ENCODE peak calls at places on chromosome 21, in seven cellular contexts. One of them, this sample, is unnamed.

GRCh38 chr21:33019885-33020557 is 5.7 kb upstream of the OLIG2 start:
- DNase-seq in NCI-H510A: no peak
- DNase-seq in IMR-90: no peak
- DNase-seq in HEK293T: no peak
- DNase-seq in stimulated activated CD8-positive, alpha-beta memory T cell treated with anti-CD3 and anti-CD28 coated beads, Interleukin-2, amount 100 ng/mL, for 1 hour: no peak
- DNase-seq in RPMI7951: no peak
- DNase-seq in NCI-H1092 treated with DMSO at 0.1 percent for 48 hours: no peak
- DNase-seq in this sample: no peak

GRCh38 chr21:44999972-45000636 is 60.3 kb downstream of the SLX9 start:
- DNase-seq in NCI-H510A: no peak
- DNase-seq in IMR-90: no peak
- DNase-seq in HEK293T: no peak
- DNase-seq in stimulated activated CD8-positive, alpha-beta memory T cell treated with anti-CD3 and anti-CD28 coated beads, Interleukin-2, amount 100 ng/mL, for 1 hour: no peak
- DNase-seq in RPMI7951: no peak
- DNase-seq in NCI-H1092 treated with DMSO at 0.1 percent for 48 hours: no peak
- DNase-seq in this sample: no peak

GRCh38 chr21:46024983-46025860 is 43.7 kb downstream of the COL6A1 start:
- DNase-seq in NCI-H510A: no peak
- DNase-seq in IMR-90: peak; percentile 67
- DNase-seq in HEK293T: no peak
- DNase-seq in stimulated activated CD8-positive, alpha-beta memory T cell treated with anti-CD3 and anti-CD28 coated beads, Interleukin-2, amount 100 ng/mL, for 1 hour: no peak
- DNase-seq in RPMI7951: no peak
- DNase-seq in NCI-H1092 treated with DMSO at 0.1 percent for 48 hours: no peak
- DNase-seq in this sample: no peak

GRCh38 chr21:41979751-41980369 is 26.0 kb upstream of the C2CD2 start:
- DNase-seq in NCI-H510A: no peak
- DNase-seq in IMR-90: no peak
- DNase-seq in HEK293T: no peak
- DNase-seq in stimulated activated CD8-positive, alpha-beta memory T cell treated with anti-CD3 and anti-CD28 coated beads, Interleukin-2, amount 100 ng/mL, for 1 hour: no peak
- DNase-seq in RPMI7951: peak; percentile 26
- DNase-seq in NCI-H1092 treated with DMSO at 0.1 percent for 48 hours: no peak
- DNase-seq in this sample: no peak

GRCh38 chr21:41651830-41652229 is 115.0 kb downstream of the RIPK4 start:
- DNase-seq in NCI-H510A: no peak
- DNase-seq in IMR-90: peak; percentile 46
- DNase-seq in HEK293T: no peak
- DNase-seq in stimulated activated CD8-positive, alpha-beta memory T cell treated with anti-CD3 and anti-CD28 coated beads, Interleukin-2, amount 100 ng/mL, for 1 hour: no peak
- DNase-seq in RPMI7951: no peak
- DNase-seq in NCI-H1092 treated with DMSO at 0.1 percent for 48 hours: no peak
- DNase-seq in this sample: peak; percentile 46

GRCh38 chr21:44383216-44383615 is 29.8 kb downstream of the TRPM2 start:
- DNase-seq in NCI-H510A: no peak
- DNase-seq in IMR-90: no peak
- DNase-seq in HEK293T: no peak
- DNase-seq in stimulated activated CD8-positive, alpha-beta memory T cell treated with anti-CD3 and anti-CD28 coated beads, Interleukin-2, amount 100 ng/mL, for 1 hour: no peak
- DNase-seq in RPMI7951: no peak
- DNase-seq in NCI-H1092 treated with DMSO at 0.1 percent for 48 hours: no peak
- DNase-seq in this sample: no peak

GRCh38 chr21:32256873-32257620 is 21.8 kb downstream of the MIS18A start:
- DNase-seq in NCI-H510A: no peak
- DNase-seq in IMR-90: peak; percentile 91
- DNase-seq in HEK293T: no peak
- DNase-seq in stimulated activated CD8-positive, alpha-beta memory T cell treated with anti-CD3 and anti-CD28 coated beads, Interleukin-2, amount 100 ng/mL, for 1 hour: no peak
- DNase-seq in RPMI7951: peak; percentile 87
- DNase-seq in NCI-H1092 treated with DMSO at 0.1 percent for 48 hours: peak; percentile 89
- DNase-seq in this sample: peak; percentile 88

GRCh38 chr21:21324297-21324696 is 326.1 kb downstream of the NCAM2 start:
- DNase-seq in NCI-H510A: no peak
- DNase-seq in IMR-90: no peak
- DNase-seq in HEK293T: no peak
- DNase-seq in stimulated activated CD8-positive, alpha-beta memory T cell treated with anti-CD3 and anti-CD28 coated beads, Interleukin-2, amount 100 ng/mL, for 1 hour: no peak
- DNase-seq in RPMI7951: no peak
- DNase-seq in NCI-H1092 treated with DMSO at 0.1 percent for 48 hours: no peak
- DNase-seq in this sample: no peak

GRCh38 chr21:45545691-45546531 is 3.7 kb upstream of the SLC19A1 start:
- DNase-seq in NCI-H510A: no peak
- DNase-seq in IMR-90: no peak
- DNase-seq in HEK293T: no peak
- DNase-seq in stimulated activated CD8-positive, alpha-beta memory T cell treated with anti-CD3 and anti-CD28 coated beads, Interleukin-2, amount 100 ng/mL, for 1 hour: no peak
- DNase-seq in RPMI7951: no peak
- DNase-seq in NCI-H1092 treated with DMSO at 0.1 percent for 48 hours: no peak
- DNase-seq in this sample: no peak

GRCh38 chr21:29682800-29683199 is 257.0 kb downstream of the GRIK1 start:
- DNase-seq in NCI-H510A: no peak
- DNase-seq in IMR-90: no peak
- DNase-seq in HEK293T: no peak
- DNase-seq in stimulated activated CD8-positive, alpha-beta memory T cell treated with anti-CD3 and anti-CD28 coated beads, Interleukin-2, amount 100 ng/mL, for 1 hour: no peak
- DNase-seq in RPMI7951: no peak
- DNase-seq in NCI-H1092 treated with DMSO at 0.1 percent for 48 hours: no peak
- DNase-seq in this sample: no peak

GRCh38 chr21:33168886-33169285 is 60.9 kb upstream of the IFNAR2 start:
- DNase-seq in NCI-H510A: no peak
- DNase-seq in IMR-90: no peak
- DNase-seq in HEK293T: no peak
- DNase-seq in stimulated activated CD8-positive, alpha-beta memory T cell treated with anti-CD3 and anti-CD28 coated beads, Interleukin-2, amount 100 ng/mL, for 1 hour: no peak
- DNase-seq in RPMI7951: no peak
- DNase-seq in NCI-H1092 treated with DMSO at 0.1 percent for 48 hours: no peak
- DNase-seq in this sample: no peak

GRCh38 chr21:28066051-28066450 is 926.6 kb downstream of the LTN1 start:
- DNase-seq in NCI-H510A: no peak
- DNase-seq in IMR-90: peak; percentile 8
- DNase-seq in HEK293T: no peak
- DNase-seq in stimulated activated CD8-positive, alpha-beta memory T cell treated with anti-CD3 and anti-CD28 coated beads, Interleukin-2, amount 100 ng/mL, for 1 hour: no peak
- DNase-seq in RPMI7951: no peak
- DNase-seq in NCI-H1092 treated with DMSO at 0.1 percent for 48 hours: no peak
- DNase-seq in this sample: peak; percentile 24

GRCh38 chr21:35664683-35665082 is 395.6 kb downstream of the SETD4 start:
- DNase-seq in NCI-H510A: no peak
- DNase-seq in IMR-90: peak; percentile 77
- DNase-seq in HEK293T: no peak
- DNase-seq in stimulated activated CD8-positive, alpha-beta memory T cell treated with anti-CD3 and anti-CD28 coated beads, Interleukin-2, amount 100 ng/mL, for 1 hour: no peak
- DNase-seq in RPMI7951: peak; percentile 72
- DNase-seq in NCI-H1092 treated with DMSO at 0.1 percent for 48 hours: no peak
- DNase-seq in this sample: no peak

GRCh38 chr21:34949045-34949444 is 100.1 kb downstream of the RUNX1 start:
- DNase-seq in NCI-H510A: no peak
- DNase-seq in IMR-90: peak; percentile 41
- DNase-seq in HEK293T: no peak
- DNase-seq in stimulated activated CD8-positive, alpha-beta memory T cell treated with anti-CD3 and anti-CD28 coated beads, Interleukin-2, amount 100 ng/mL, for 1 hour: no peak
- DNase-seq in RPMI7951: no peak
- DNase-seq in NCI-H1092 treated with DMSO at 0.1 percent for 48 hours: no peak
- DNase-seq in this sample: no peak

GRCh38 chr21:34296878-34297277 is 66.9 kb upstream of the KCNE2 start:
- DNase-seq in NCI-H510A: no peak
- DNase-seq in IMR-90: no peak
- DNase-seq in HEK293T: no peak
- DNase-seq in stimulated activated CD8-positive, alpha-beta memory T cell treated with anti-CD3 and anti-CD28 coated beads, Interleukin-2, amount 100 ng/mL, for 1 hour: no peak
- DNase-seq in RPMI7951: no peak
- DNase-seq in NCI-H1092 treated with DMSO at 0.1 percent for 48 hours: no peak
- DNase-seq in this sample: no peak

GRCh38 chr21:39503138-39503762 is 51.5 kb downstream of the SH3BGR start:
- DNase-seq in NCI-H510A: no peak
- DNase-seq in IMR-90: no peak
- DNase-seq in HEK293T: no peak
- DNase-seq in stimulated activated CD8-positive, alpha-beta memory T cell treated with anti-CD3 and anti-CD28 coated beads, Interleukin-2, amount 100 ng/mL, for 1 hour: no peak
- DNase-seq in RPMI7951: no peak
- DNase-seq in NCI-H1092 treated with DMSO at 0.1 percent for 48 hours: no peak
- DNase-seq in this sample: no peak

GRCh38 chr21:37366488-37367300 is at the start of gene DYRK1A:
- DNase-seq in NCI-H510A: peak; percentile 98
- DNase-seq in IMR-90: peak; percentile 99
- DNase-seq in HEK293T: peak; percentile 100
- DNase-seq in stimulated activated CD8-positive, alpha-beta memory T cell treated with anti-CD3 and anti-CD28 coated beads, Interleukin-2, amount 100 ng/mL, for 1 hour: peak; percentile 98
- DNase-seq in RPMI7951: peak; percentile 98
- DNase-seq in NCI-H1092 treated with DMSO at 0.1 percent for 48 hours: peak; percentile 100
- DNase-seq in this sample: peak; percentile 99

GRCh38 chr21:23130308-23130707 is 2132.1 kb downstream of the NCAM2 start:
- DNase-seq in NCI-H510A: no peak
- DNase-seq in IMR-90: no peak
- DNase-seq in HEK293T: no peak
- DNase-seq in stimulated activated CD8-positive, alpha-beta memory T cell treated with anti-CD3 and anti-CD28 coated beads, Interleukin-2, amount 100 ng/mL, for 1 hour: no peak
- DNase-seq in RPMI7951: no peak
- DNase-seq in NCI-H1092 treated with DMSO at 0.1 percent for 48 hours: no peak
- DNase-seq in this sample: no peak

GRCh38 chr21:42568377-42568776 is 54.7 kb downstream of the SLC37A1 start:
- DNase-seq in NCI-H510A: no peak
- DNase-seq in IMR-90: no peak
- DNase-seq in HEK293T: no peak
- DNase-seq in stimulated activated CD8-positive, alpha-beta memory T cell treated with anti-CD3 and anti-CD28 coated beads, Interleukin-2, amount 100 ng/mL, for 1 hour: no peak
- DNase-seq in RPMI7951: no peak
- DNase-seq in NCI-H1092 treated with DMSO at 0.1 percent for 48 hours: no peak
- DNase-seq in this sample: no peak

GRCh38 chr21:44092201-44092600 is 15.0 kb upstream of the PWP2 start:
- DNase-seq in NCI-H510A: no peak
- DNase-seq in IMR-90: no peak
- DNase-seq in HEK293T: no peak
- DNase-seq in stimulated activated CD8-positive, alpha-beta memory T cell treated with anti-CD3 and anti-CD28 coated beads, Interleukin-2, amount 100 ng/mL, for 1 hour: no peak
- DNase-seq in RPMI7951: no peak
- DNase-seq in NCI-H1092 treated with DMSO at 0.1 percent for 48 hours: no peak
- DNase-seq in this sample: no peak

GRCh38 chr21:46029201-46029924 is 47.8 kb downstream of the COL6A1 start:
- DNase-seq in NCI-H510A: no peak
- DNase-seq in IMR-90: peak; percentile 82
- DNase-seq in HEK293T: no peak
- DNase-seq in stimulated activated CD8-positive, alpha-beta memory T cell treated with anti-CD3 and anti-CD28 coated beads, Interleukin-2, amount 100 ng/mL, for 1 hour: no peak
- DNase-seq in RPMI7951: no peak
- DNase-seq in NCI-H1092 treated with DMSO at 0.1 percent for 48 hours: no peak
- DNase-seq in this sample: no peak

GRCh38 chr21:17585875-17586450 is 26.7 kb downstream of the BTG3 start:
- DNase-seq in NCI-H510A: no peak
- DNase-seq in IMR-90: peak; percentile 62
- DNase-seq in HEK293T: peak; percentile 26
- DNase-seq in stimulated activated CD8-positive, alpha-beta memory T cell treated with anti-CD3 and anti-CD28 coated beads, Interleukin-2, amount 100 ng/mL, for 1 hour: no peak
- DNase-seq in RPMI7951: peak; percentile 58
- DNase-seq in NCI-H1092 treated with DMSO at 0.1 percent for 48 hours: peak; percentile 58
- DNase-seq in this sample: peak; percentile 38

GRCh38 chr21:34017127-34017961 is 56.0 kb upstream of the MRPS6 start:
- DNase-seq in NCI-H510A: no peak
- DNase-seq in IMR-90: no peak
- DNase-seq in HEK293T: no peak
- DNase-seq in stimulated activated CD8-positive, alpha-beta memory T cell treated with anti-CD3 and anti-CD28 coated beads, Interleukin-2, amount 100 ng/mL, for 1 hour: no peak
- DNase-seq in RPMI7951: no peak
- DNase-seq in NCI-H1092 treated with DMSO at 0.1 percent for 48 hours: no peak
- DNase-seq in this sample: peak; percentile 41

GRCh38 chr21:30238168-30238567 is 22.3 kb upstream of the CLDN8 start:
- DNase-seq in NCI-H510A: no peak
- DNase-seq in IMR-90: no peak
- DNase-seq in HEK293T: no peak
- DNase-seq in stimulated activated CD8-positive, alpha-beta memory T cell treated with anti-CD3 and anti-CD28 coated beads, Interleukin-2, amount 100 ng/mL, for 1 hour: no peak
- DNase-seq in RPMI7951: no peak
- DNase-seq in NCI-H1092 treated with DMSO at 0.1 percent for 48 hours: no peak
- DNase-seq in this sample: no peak

GRCh38 chr21:32978346-32979270 is 47.1 kb upstream of the OLIG2 start:
- DNase-seq in NCI-H510A: no peak
- DNase-seq in IMR-90: no peak
- DNase-seq in HEK293T: no peak
- DNase-seq in stimulated activated CD8-positive, alpha-beta memory T cell treated with anti-CD3 and anti-CD28 coated beads, Interleukin-2, amount 100 ng/mL, for 1 hour: no peak
- DNase-seq in RPMI7951: no peak
- DNase-seq in NCI-H1092 treated with DMSO at 0.1 percent for 48 hours: no peak
- DNase-seq in this sample: no peak

GRCh38 chr21:27164208-27165172 is 197.6 kb upstream of the ADAMTS5 start:
- DNase-seq in NCI-H510A: no peak
- DNase-seq in IMR-90: no peak
- DNase-seq in HEK293T: no peak
- DNase-seq in stimulated activated CD8-positive, alpha-beta memory T cell treated with anti-CD3 and anti-CD28 coated beads, Interleukin-2, amount 100 ng/mL, for 1 hour: no peak
- DNase-seq in RPMI7951: no peak
- DNase-seq in NCI-H1092 treated with DMSO at 0.1 percent for 48 hours: no peak
- DNase-seq in this sample: no peak

GRCh38 chr21:45357436-45358260 is 47.3 kb upstream of the COL18A1 start:
- DNase-seq in NCI-H510A: no peak
- DNase-seq in IMR-90: no peak
- DNase-seq in HEK293T: no peak
- DNase-seq in stimulated activated CD8-positive, alpha-beta memory T cell treated with anti-CD3 and anti-CD28 coated beads, Interleukin-2, amount 100 ng/mL, for 1 hour: no peak
- DNase-seq in RPMI7951: no peak
- DNase-seq in NCI-H1092 treated with DMSO at 0.1 percent for 48 hours: no peak
- DNase-seq in this sample: no peak

GRCh38 chr21:44867999-44868700 is 5.3 kb downstream of the PTTG1IP start:
- DNase-seq in NCI-H510A: no peak
- DNase-seq in IMR-90: no peak
- DNase-seq in HEK293T: no peak
- DNase-seq in stimulated activated CD8-positive, alpha-beta memory T cell treated with anti-CD3 and anti-CD28 coated beads, Interleukin-2, amount 100 ng/mL, for 1 hour: no peak
- DNase-seq in RPMI7951: peak; percentile 5
- DNase-seq in NCI-H1092 treated with DMSO at 0.1 percent for 48 hours: no peak
- DNase-seq in this sample: no peak

GRCh38 chr21:42707207-42707830 is 53.9 kb downstream of the PDE9A start:
- DNase-seq in NCI-H510A: no peak
- DNase-seq in IMR-90: no peak
- DNase-seq in HEK293T: no peak
- DNase-seq in stimulated activated CD8-positive, alpha-beta memory T cell treated with anti-CD3 and anti-CD28 coated beads, Interleukin-2, amount 100 ng/mL, for 1 hour: no peak
- DNase-seq in RPMI7951: no peak
- DNase-seq in NCI-H1092 treated with DMSO at 0.1 percent for 48 hours: no peak
- DNase-seq in this sample: no peak

GRCh38 chr21:26147535-26147934 is 23.0 kb downstream of the APP start:
- DNase-seq in NCI-H510A: no peak
- DNase-seq in IMR-90: no peak
- DNase-seq in HEK293T: no peak
- DNase-seq in stimulated activated CD8-positive, alpha-beta memory T cell treated with anti-CD3 and anti-CD28 coated beads, Interleukin-2, amount 100 ng/mL, for 1 hour: no peak
- DNase-seq in RPMI7951: no peak
- DNase-seq in NCI-H1092 treated with DMSO at 0.1 percent for 48 hours: no peak
- DNase-seq in this sample: peak; percentile 72

GRCh38 chr21:38297193-38297592 is 40.4 kb downstream of the KCNJ15 start:
- DNase-seq in NCI-H510A: no peak
- DNase-seq in IMR-90: peak; percentile 78
- DNase-seq in HEK293T: no peak
- DNase-seq in stimulated activated CD8-positive, alpha-beta memory T cell treated with anti-CD3 and anti-CD28 coated beads, Interleukin-2, amount 100 ng/mL, for 1 hour: no peak
- DNase-seq in RPMI7951: peak; percentile 95
- DNase-seq in NCI-H1092 treated with DMSO at 0.1 percent for 48 hours: no peak
- DNase-seq in this sample: peak; percentile 91

GRCh38 chr21:42097860-42098259 is 26.7 kb downstream of the UMODL1 start:
- DNase-seq in NCI-H510A: peak; percentile 67
- DNase-seq in IMR-90: peak; percentile 99
- DNase-seq in HEK293T: peak; percentile 65
- DNase-seq in stimulated activated CD8-positive, alpha-beta memory T cell treated with anti-CD3 and anti-CD28 coated beads, Interleukin-2, amount 100 ng/mL, for 1 hour: no peak
- DNase-seq in RPMI7951: peak; percentile 96
- DNase-seq in NCI-H1092 treated with DMSO at 0.1 percent for 48 hours: peak; percentile 17
- DNase-seq in this sample: peak; percentile 95

GRCh38 chr21:46597896-46598343 is 7.0 kb downstream of the S100B start:
- DNase-seq in NCI-H510A: no peak
- DNase-seq in IMR-90: no peak
- DNase-seq in HEK293T: no peak
- DNase-seq in stimulated activated CD8-positive, alpha-beta memory T cell treated with anti-CD3 and anti-CD28 coated beads, Interleukin-2, amount 100 ng/mL, for 1 hour: no peak
- DNase-seq in RPMI7951: no peak
- DNase-seq in NCI-H1092 treated with DMSO at 0.1 percent for 48 hours: no peak
- DNase-seq in this sample: no peak

GRCh38 chr21:22900511-22900910 is 1902.3 kb downstream of the NCAM2 start:
- DNase-seq in NCI-H510A: no peak
- DNase-seq in IMR-90: peak; percentile 2
- DNase-seq in HEK293T: no peak
- DNase-seq in stimulated activated CD8-positive, alpha-beta memory T cell treated with anti-CD3 and anti-CD28 coated beads, Interleukin-2, amount 100 ng/mL, for 1 hour: no peak
- DNase-seq in RPMI7951: no peak
- DNase-seq in NCI-H1092 treated with DMSO at 0.1 percent for 48 hours: no peak
- DNase-seq in this sample: no peak

GRCh38 chr21:37339527-37339889 is 27.1 kb upstream of the DYRK1A start:
- DNase-seq in NCI-H510A: no peak
- DNase-seq in IMR-90: no peak
- DNase-seq in HEK293T: no peak
- DNase-seq in stimulated activated CD8-positive, alpha-beta memory T cell treated with anti-CD3 and anti-CD28 coated beads, Interleukin-2, amount 100 ng/mL, for 1 hour: no peak
- DNase-seq in RPMI7951: no peak
- DNase-seq in NCI-H1092 treated with DMSO at 0.1 percent for 48 hours: no peak
- DNase-seq in this sample: peak; percentile 8

This sample was measured in LHCN-M2.